ENCODE peak calls at places on chromosomes 1 and 21, in nine cellular contexts. One of them, this sample, is unnamed.

GRCh38 chr1:184462170-184462569 is 75.3 kb downstream of the C1orf21 start:
- DNase-seq in Calu3: no peak
- DNase-seq in NB4: no peak
- DNase-seq in HFF-Myc: no peak
- DNase-seq in right lobe of liver: no peak
- DNase-seq in SK-N-SH: peak; percentile 5
- DNase-seq in WTC11: no peak
- DNase-seq in heart right ventricle: no peak
- DNase-seq in Peyer's patch: no peak
- DNase-seq in this sample: no peak

GRCh38 chr1:165793951-165794350 is 25.3 kb upstream of the TMCO1 start:
- DNase-seq in WTC11: no peak
- DNase-seq in Calu3: no peak
- DNase-seq in SK-N-SH: no peak
- DNase-seq in Peyer's patch: no peak
- DNase-seq in heart right ventricle: no peak
- DNase-seq in HFF-Myc: no peak
- DNase-seq in NB4: no peak
- DNase-seq in right lobe of liver: no peak
- DNase-seq in this sample: no peak

GRCh38 chr1:212368073-212368484 is 46.6 kb downstream of the PACC1 start:
- DNase-seq in heart right ventricle: no peak
- DNase-seq in NB4: peak; percentile 78
- DNase-seq in right lobe of liver: no peak
- DNase-seq in HFF-Myc: peak; percentile 62
- DNase-seq in WTC11: peak; percentile 59
- DNase-seq in Calu3: peak; percentile 66
- DNase-seq in Peyer's patch: peak; percentile 78
- DNase-seq in SK-N-SH: peak; percentile 60
- DNase-seq in this sample: peak; percentile 56

GRCh38 chr1:111690306-111690617 is 48.9 kb downstream of the INKA2 start:
- DNase-seq in NB4: no peak
- DNase-seq in HFF-Myc: peak; percentile 72
- DNase-seq in SK-N-SH: peak; percentile 15
- DNase-seq in right lobe of liver: no peak
- DNase-seq in WTC11: no peak
- DNase-seq in Peyer's patch: no peak
- DNase-seq in Calu3: no peak
- DNase-seq in heart right ventricle: no peak
- DNase-seq in this sample: no peak

GRCh38 chr1:2201062-2201461 is 6.5 kb upstream of the FAAP20 start:
- DNase-seq in Calu3: no peak
- DNase-seq in heart right ventricle: no peak
- DNase-seq in Peyer's patch: no peak
- DNase-seq in right lobe of liver: no peak
- DNase-seq in HFF-Myc: no peak
- DNase-seq in SK-N-SH: no peak
- DNase-seq in NB4: no peak
- DNase-seq in WTC11: no peak
- DNase-seq in this sample: no peak

GRCh38 chr21:28272272-28272992 is 720.2 kb downstream of the LTN1 start:
- DNase-seq in NB4: no peak
- DNase-seq in SK-N-SH: no peak
- DNase-seq in Peyer's patch: no peak
- DNase-seq in Calu3: no peak
- DNase-seq in HFF-Myc: no peak
- DNase-seq in right lobe of liver: no peak
- DNase-seq in WTC11: no peak
- DNase-seq in heart right ventricle: no peak
- DNase-seq in this sample: no peak

GRCh38 chr1:19398309-19398760 is 86.2 kb downstream of the SLC66A1 start:
- DNase-seq in Peyer's patch: no peak
- DNase-seq in SK-N-SH: no peak
- DNase-seq in NB4: no peak
- DNase-seq in Calu3: no peak
- DNase-seq in WTC11: no peak
- DNase-seq in heart right ventricle: no peak
- DNase-seq in HFF-Myc: peak; percentile 63
- DNase-seq in right lobe of liver: no peak
- DNase-seq in this sample: no peak

GRCh38 chr1:91608876-91609275 is 108.2 kb downstream of the CDC7 start:
- DNase-seq in Peyer's patch: no peak
- DNase-seq in SK-N-SH: no peak
- DNase-seq in right lobe of liver: no peak
- DNase-seq in HFF-Myc: no peak
- DNase-seq in heart right ventricle: no peak
- DNase-seq in WTC11: no peak
- DNase-seq in NB4: no peak
- DNase-seq in Calu3: no peak
- DNase-seq in this sample: no peak

GRCh38 chr1:223659711-223660110 is 5.8 kb downstream of the CAPN8 start:
- DNase-seq in WTC11: no peak
- DNase-seq in heart right ventricle: no peak
- DNase-seq in NB4: no peak
- DNase-seq in Calu3: no peak
- DNase-seq in right lobe of liver: no peak
- DNase-seq in SK-N-SH: no peak
- DNase-seq in Peyer's patch: no peak
- DNase-seq in HFF-Myc: no peak
- DNase-seq in this sample: no peak

GRCh38 chr1:117586747-117587478 is 18.9 kb upstream of the TENT5C start:
- DNase-seq in SK-N-SH: no peak
- DNase-seq in Peyer's patch: no peak
- DNase-seq in NB4: no peak
- DNase-seq in WTC11: no peak
- DNase-seq in Calu3: no peak
- DNase-seq in right lobe of liver: no peak
- DNase-seq in HFF-Myc: no peak
- DNase-seq in heart right ventricle: no peak
- DNase-seq in this sample: no peak

GRCh38 chr1:184160236-184160635 is 108.7 kb downstream of the TSEN15 start:
- DNase-seq in WTC11: no peak
- DNase-seq in SK-N-SH: no peak
- DNase-seq in HFF-Myc: no peak
- DNase-seq in Peyer's patch: no peak
- DNase-seq in Calu3: no peak
- DNase-seq in right lobe of liver: no peak
- DNase-seq in NB4: peak; percentile 31
- DNase-seq in heart right ventricle: no peak
- DNase-seq in this sample: no peak

GRCh38 chr1:100497796-100498195 is 40.1 kb upstream of the GPR88 start:
- DNase-seq in NB4: no peak
- DNase-seq in Peyer's patch: no peak
- DNase-seq in WTC11: no peak
- DNase-seq in heart right ventricle: no peak
- DNase-seq in HFF-Myc: no peak
- DNase-seq in SK-N-SH: no peak
- DNase-seq in right lobe of liver: no peak
- DNase-seq in Calu3: no peak
- DNase-seq in this sample: no peak

GRCh38 chr1:37676281-37677243 is 15.8 kb upstream of the CDCA8 start:
- DNase-seq in heart right ventricle: no peak
- DNase-seq in NB4: no peak
- DNase-seq in HFF-Myc: peak; percentile 41
- DNase-seq in SK-N-SH: no peak
- DNase-seq in WTC11: no peak
- DNase-seq in Calu3: no peak
- DNase-seq in right lobe of liver: no peak
- DNase-seq in Peyer's patch: no peak
- DNase-seq in this sample: no peak
- TF ChIP-seq CTCF in heart right ventricle: no peak
- TF ChIP-seq CTCF in NB4: no peak
- TF ChIP-seq CTCF in HFF-Myc: no peak
- TF ChIP-seq CTCF in SK-N-SH: no peak
- TF ChIP-seq CTCF in WTC11: no peak
- TF ChIP-seq CTCF in Calu3: no peak
- TF ChIP-seq CTCF in right lobe of liver: no peak
- TF ChIP-seq CTCF in Peyer's patch: no peak
- TF ChIP-seq CTCF in this sample: no peak

DNA sequence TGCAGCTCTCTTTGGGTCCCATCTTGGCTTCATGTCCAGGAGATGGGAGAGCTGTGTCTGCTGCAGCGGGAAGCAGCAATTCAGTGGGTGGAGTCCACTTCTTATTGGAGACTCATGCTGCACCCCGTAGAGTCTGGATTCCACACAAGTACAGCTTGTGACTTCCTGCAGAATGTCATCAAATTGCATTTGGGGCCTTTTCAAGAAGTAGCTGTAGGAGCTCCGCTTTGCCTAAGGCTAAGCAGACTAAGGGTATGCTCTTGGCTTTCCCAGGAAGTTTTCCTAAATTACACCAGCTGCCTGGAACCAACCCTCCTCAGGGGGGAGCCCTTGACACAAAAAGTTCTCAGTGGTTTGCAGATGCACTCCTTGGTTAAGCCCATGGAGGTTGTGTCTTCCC is 5.7 kb upstream of the MOB3C start:
- DNase-seq in HFF-Myc: no peak
- DNase-seq in heart right ventricle: no peak
- DNase-seq in right lobe of liver: no peak
- DNase-seq in NB4: peak; percentile 25
- DNase-seq in Peyer's patch: no peak
- DNase-seq in SK-N-SH: no peak
- DNase-seq in Calu3: peak; percentile 63
- DNase-seq in WTC11: peak; percentile 59
- DNase-seq in this sample: peak; percentile 49
- TF ChIP-seq CTCF in HFF-Myc: peak; percentile 62
- TF ChIP-seq CTCF in heart right ventricle: peak; percentile 7
- TF ChIP-seq CTCF in right lobe of liver: peak; percentile 73
- TF ChIP-seq CTCF in NB4: peak; percentile 29
- TF ChIP-seq CTCF in Peyer's patch: peak; percentile 64
- TF ChIP-seq CTCF in SK-N-SH: peak; percentile 46
- TF ChIP-seq CTCF in Calu3: no peak
- TF ChIP-seq CTCF in WTC11: peak; percentile 23
- TF ChIP-seq CTCF in this sample: peak; percentile 42

GRCh38 chr1:15197591-15198447 is 44.3 kb downstream of the TMEM51 start:
- DNase-seq in HFF-Myc: no peak
- DNase-seq in SK-N-SH: no peak
- DNase-seq in heart right ventricle: no peak
- DNase-seq in NB4: peak; percentile 12
- DNase-seq in right lobe of liver: no peak
- DNase-seq in WTC11: no peak
- DNase-seq in Calu3: no peak
- DNase-seq in Peyer's patch: no peak
- DNase-seq in this sample: no peak
- TF ChIP-seq CTCF in HFF-Myc: no peak
- TF ChIP-seq CTCF in SK-N-SH: no peak
- TF ChIP-seq CTCF in heart right ventricle: no peak
- TF ChIP-seq CTCF in NB4: no peak
- TF ChIP-seq CTCF in right lobe of liver: no peak
- TF ChIP-seq CTCF in WTC11: no peak
- TF ChIP-seq CTCF in Calu3: no peak
- TF ChIP-seq CTCF in Peyer's patch: no peak
- TF ChIP-seq CTCF in this sample: no peak

DNA sequence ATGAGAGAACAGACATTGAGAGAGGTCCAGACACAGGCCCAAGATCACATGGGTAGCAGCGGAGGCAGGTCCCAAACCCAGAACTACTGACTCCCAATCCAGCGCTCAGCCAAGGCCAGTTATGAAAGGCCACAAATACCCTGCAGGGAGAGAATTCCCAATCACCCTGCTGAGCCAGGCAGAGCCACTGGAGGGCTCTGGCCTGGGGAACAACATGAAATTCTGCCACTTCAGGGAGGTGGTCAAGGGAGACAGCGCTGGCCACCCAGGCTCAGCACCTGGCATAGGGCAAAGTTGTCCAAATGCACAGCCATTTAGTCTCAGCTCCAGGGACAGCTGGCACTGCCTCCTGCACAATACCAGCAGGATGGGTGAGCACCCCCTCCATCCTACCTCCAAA is 27.5 kb downstream of the SLC9A1 start:
- DNase-seq in SK-N-SH: no peak
- DNase-seq in WTC11: no peak
- DNase-seq in Calu3: no peak
- DNase-seq in right lobe of liver: no peak
- DNase-seq in heart right ventricle: no peak
- DNase-seq in NB4: no peak
- DNase-seq in Peyer's patch: no peak
- DNase-seq in HFF-Myc: no peak
- DNase-seq in this sample: no peak
- TF ChIP-seq CTCF in SK-N-SH: no peak
- TF ChIP-seq CTCF in WTC11: no peak
- TF ChIP-seq CTCF in Calu3: no peak
- TF ChIP-seq CTCF in right lobe of liver: no peak
- TF ChIP-seq CTCF in heart right ventricle: no peak
- TF ChIP-seq CTCF in NB4: no peak
- TF ChIP-seq CTCF in Peyer's patch: no peak
- TF ChIP-seq CTCF in HFF-Myc: peak; percentile 20
- TF ChIP-seq CTCF in this sample: no peak

GRCh38 chr1:15742339-15742801 is at the start of gene TMEM82:
- DNase-seq in Peyer's patch: peak; percentile 86
- DNase-seq in HFF-Myc: no peak
- DNase-seq in heart right ventricle: no peak
- DNase-seq in Calu3: no peak
- DNase-seq in NB4: no peak
- DNase-seq in right lobe of liver: peak; percentile 88
- DNase-seq in WTC11: peak; percentile 49
- DNase-seq in SK-N-SH: no peak
- DNase-seq in this sample: no peak

GRCh38 chr1:15740833-15741182 is 1.5 kb upstream of the TMEM82 start:
- DNase-seq in right lobe of liver: no peak
- DNase-seq in SK-N-SH: no peak
- DNase-seq in Calu3: no peak
- DNase-seq in heart right ventricle: no peak
- DNase-seq in Peyer's patch: no peak
- DNase-seq in WTC11: no peak
- DNase-seq in NB4: no peak
- DNase-seq in HFF-Myc: no peak
- DNase-seq in this sample: no peak

GRCh38 chr1:15739259-15739658 is 3.0 kb upstream of the TMEM82 start:
- DNase-seq in WTC11: no peak
- DNase-seq in heart right ventricle: no peak
- DNase-seq in Calu3: no peak
- DNase-seq in HFF-Myc: no peak
- DNase-seq in SK-N-SH: no peak
- DNase-seq in NB4: no peak
- DNase-seq in Peyer's patch: no peak
- DNase-seq in right lobe of liver: no peak
- DNase-seq in this sample: no peak

GRCh38 chr1:15739745-15740144 is 2.6 kb upstream of the TMEM82 start:
- DNase-seq in HFF-Myc: no peak
- DNase-seq in right lobe of liver: no peak
- DNase-seq in Peyer's patch: no peak
- DNase-seq in WTC11: peak; percentile 45
- DNase-seq in heart right ventricle: no peak
- DNase-seq in NB4: no peak
- DNase-seq in Calu3: no peak
- DNase-seq in SK-N-SH: no peak
- DNase-seq in this sample: no peak

DNA sequence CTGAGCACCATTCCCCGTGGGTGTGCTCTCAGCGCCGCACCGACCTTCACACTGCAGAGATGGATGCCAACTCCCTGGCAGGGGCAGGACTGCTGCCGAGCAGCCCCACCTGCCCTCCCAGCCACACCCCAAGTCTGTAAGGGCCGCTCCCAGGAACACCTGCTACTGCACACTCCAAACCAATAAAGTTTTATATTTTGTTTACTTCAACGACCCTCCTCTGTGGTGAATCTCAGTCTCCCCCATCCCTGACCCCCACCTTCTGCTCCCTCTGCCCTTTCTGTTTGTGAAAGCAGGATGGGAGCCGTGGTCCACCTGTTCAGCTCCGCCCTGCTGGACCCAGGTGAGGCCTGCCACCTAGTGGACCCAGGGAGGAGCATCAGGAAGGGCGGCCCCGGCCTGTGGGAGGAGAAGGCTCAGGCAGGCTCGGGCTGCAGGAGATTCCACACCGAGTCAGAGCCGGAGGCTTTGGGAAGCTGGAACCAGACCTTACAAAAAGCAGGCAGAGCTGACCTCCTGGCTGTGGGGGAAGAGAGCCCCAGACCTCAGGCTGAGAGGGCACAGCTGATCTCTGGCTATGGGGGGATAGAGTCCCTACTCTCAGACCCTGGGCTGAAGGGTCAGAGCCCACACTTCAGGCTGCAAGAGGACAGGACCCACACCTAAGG is 982 bp upstream of the TMEM82 start:
- DNase-seq in heart right ventricle: peak; percentile 78
- DNase-seq in right lobe of liver: peak; percentile 88
- DNase-seq in Peyer's patch: peak; percentile 94
- DNase-seq in NB4: peak; percentile 66
- DNase-seq in SK-N-SH: peak; percentile 88
- DNase-seq in HFF-Myc: peak; percentile 15
- DNase-seq in WTC11: peak; percentile 93
- DNase-seq in Calu3: peak; percentile 85
- DNase-seq in this sample: peak; percentile 75
- TF ChIP-seq CTCF in heart right ventricle: peak; percentile 57
- TF ChIP-seq CTCF in right lobe of liver: peak; percentile 88
- TF ChIP-seq CTCF in Peyer's patch: peak; percentile 97
- TF ChIP-seq CTCF in NB4: peak; percentile 67
- TF ChIP-seq CTCF in SK-N-SH: peak; percentile 68
- TF ChIP-seq CTCF in HFF-Myc: peak; percentile 84
- TF ChIP-seq CTCF in WTC11: peak; percentile 80
- TF ChIP-seq CTCF in Calu3: no peak
- TF ChIP-seq CTCF in this sample: peak; percentile 65